ENCODE peak calls at places on chromosomes 7 and 10, in eight cellular contexts. H is upper lobe of left lung, U is colonic mucosa, W is IMR-90, X is coronary artery, E is right cardiac atrium, Z is tibial nerve, Y is OCI-LY7. I is an unnamed sample.
A peak's percentile ranks its signal among the peaks of the same experiment; 100 is the strongest.

GRCh38 chr10:123395906-123396305 is 241.7 kb downstream of the BUB3 start:
- DNase-seq in X (no peak), H (no peak), Z (no peak), Y (no peak), U (no peak), E (no peak), W (no peak), I (no peak)

GRCh38 chr10:70758757-70759514 is 26.2 kb downstream of the TBATA start:
- DNase-seq in E (peak; percentile 79), W (peak; percentile 66), Z (peak; percentile 64), Y (peak; percentile 78), X (no peak), U (peak; percentile 74), H (peak; percentile 55), I (peak; percentile 72)

GRCh38 chr7:1460757-1461639 is 1.7 kb upstream of the MICALL2 start:
- DNase-seq in W (peak; percentile 34), H (peak; percentile 70), Z (peak; percentile 33), E (peak; percentile 88), Y (no peak), U (peak; percentile 90), X (peak; percentile 87), I (no peak)

GRCh38 chr7:136229819-136230609 is 252.9 kb upstream of the MTPN start:
- DNase-seq in Z (no peak), E (no peak), H (no peak), Y (no peak), W (no peak), X (no peak), U (no peak), I (no peak)

GRCh38 chr10:20984632-20985031 is 87.5 kb upstream of the NEBL start:
- DNase-seq in Y (no peak), Z (no peak), W (no peak), E (no peak), H (no peak), X (no peak), U (no peak), I (no peak)

GRCh38 chr10:109624939-109625338 is 298.4 kb downstream of the XPNPEP1 start:
- DNase-seq in U (no peak), Y (no peak), X (no peak), E (no peak), H (no peak), Z (no peak), W (no peak), I (no peak)

GRCh38 chr7:122626785-122627184 is 72.1 kb downstream of the RNF133 start:
- DNase-seq in W (no peak), E (no peak), U (no peak), Z (no peak), X (no peak), Y (no peak), H (peak; percentile 22), I (no peak)

GRCh38 chr10:116444527-116445142 is 17.0 kb downstream of the PNLIPRP3 start:
- DNase-seq in X (no peak), H (no peak), Z (no peak), U (peak; percentile 23), W (peak; percentile 31), Y (peak; percentile 31), E (no peak), I (no peak)

GRCh38 chr7:10802011-10802410 is 171.7 kb upstream of the PHF14 start:
- DNase-seq in X (no peak), Z (no peak), U (no peak), Y (no peak), E (no peak), H (no peak), W (no peak), I (no peak)

GRCh38 chr10:2335626-2336025 is 598.3 kb upstream of the ADARB2 start:
- DNase-seq in E (no peak), Y (no peak), Z (no peak), X (no peak), U (no peak), W (no peak), H (no peak), I (no peak)

GRCh38 chr10:26290236-26290635 is 73.7 kb downstream of the GAD2 start:
- DNase-seq in Y (no peak), Z (no peak), W (no peak), X (no peak), H (no peak), E (no peak), U (no peak), I (no peak)

GRCh38 chr10:124498071-124498470 is 36.4 kb downstream of the LHPP start:
- DNase-seq in Y (no peak), X (no peak), Z (no peak), U (no peak), H (no peak), E (no peak), W (no peak), I (no peak)

GRCh38 chr7:79934727-79935126 is 199.9 kb upstream of the GNAI1 start:
- DNase-seq in E (no peak), H (no peak), W (no peak), Y (no peak), U (no peak), X (no peak), Z (no peak), I (no peak)

GRCh38 chr7:158469396-158470051 is 118.1 kb downstream of the PTPRN2 start:
- DNase-seq in Z (no peak), Y (no peak), E (no peak), H (no peak), U (no peak), X (no peak), W (no peak), I (no peak)

DNA sequence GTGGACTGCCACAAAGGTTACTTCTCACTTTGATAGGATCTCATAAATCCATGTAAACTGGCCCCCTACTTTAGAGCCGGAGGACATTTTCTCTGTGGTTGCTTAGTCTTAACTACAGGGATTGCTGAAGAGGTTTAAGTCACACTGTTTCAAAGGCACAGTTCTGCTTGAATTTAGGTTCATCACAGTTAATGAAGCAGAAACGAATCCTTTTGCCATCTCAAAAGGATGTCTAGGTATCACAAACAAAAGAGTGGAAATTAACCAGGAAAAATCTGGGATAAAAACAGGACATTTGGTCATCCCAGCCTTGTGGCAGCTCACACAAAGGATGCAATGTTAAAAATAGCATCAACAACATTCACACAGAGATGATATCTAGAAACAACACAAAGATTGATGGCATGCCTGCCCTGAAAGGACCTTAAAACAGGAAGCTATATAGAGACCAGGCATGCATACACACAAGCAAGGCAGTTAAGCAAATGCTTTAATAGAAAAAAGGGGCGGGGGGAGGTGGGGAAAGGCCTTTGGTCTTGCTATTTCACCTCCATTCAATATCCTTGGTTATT is 74.0 kb downstream of the DOCK4 start:
- DNase-seq in W (no peak), Z (no peak), X (no peak), H (no peak), Y (no peak), E (no peak), U (no peak), I (no peak)
- H3K27ac ChIP-seq in W (no peak overlapping the region), Z (peak overlapping the region; percentile 63), X (peak overlapping the region; percentile 11), H (no peak overlapping the region), Y (no peak overlapping the region), E (peak overlapping the region; percentile 14), U (no peak overlapping the region), I (peak overlapping the region; percentile 85)

DNA sequence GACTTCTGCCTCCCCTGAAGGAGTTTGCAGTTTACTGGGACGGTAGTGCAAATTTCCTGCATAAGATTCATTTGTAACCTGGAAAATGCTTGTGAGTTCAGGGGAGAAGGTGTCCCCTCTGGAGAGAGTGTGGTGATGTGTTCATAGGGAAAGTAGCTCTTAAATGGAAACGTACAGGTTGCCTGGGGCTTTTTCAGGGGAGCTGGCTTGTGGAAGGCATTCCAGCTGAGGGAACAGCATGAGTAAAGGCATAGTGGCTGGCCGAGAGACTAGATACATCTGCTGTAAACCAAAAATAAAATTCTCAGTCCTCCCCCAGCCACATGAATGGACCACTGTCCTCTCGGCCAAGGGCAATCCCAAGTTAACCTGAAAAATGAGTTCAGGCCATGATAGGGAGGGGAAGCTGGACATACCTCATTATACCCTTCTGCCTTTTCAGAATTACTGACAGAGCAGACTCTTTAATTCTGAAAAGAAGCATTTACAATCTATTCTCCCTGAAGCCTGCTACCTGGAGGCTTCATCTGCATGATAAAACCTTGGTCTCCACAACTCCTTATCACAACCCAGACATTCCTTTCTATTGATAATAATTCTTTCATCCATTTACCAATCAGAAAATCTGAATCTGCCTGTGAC is 123.7 kb downstream of the GALNT17 start:
- DNase-seq in U (no peak), H (no peak), E (no peak), Y (no peak), Z (no peak), X (no peak), W (no peak), I (no peak)
- H3K27ac ChIP-seq in U (no peak overlapping the region), H (no peak overlapping the region), E (no peak overlapping the region), Y (no peak overlapping the region), Z (no peak overlapping the region), X (no peak overlapping the region), W (no peak overlapping the region), I (no peak overlapping the region)

GRCh38 chr7:39609462-39610149 is 13.8 kb upstream of the RALA start:
- DNase-seq in E (peak; percentile 73), Y (no peak), X (no peak), Z (no peak), W (no peak), H (no peak), U (no peak), I (no peak)
- H3K27ac ChIP-seq in E (peak overlapping the region; percentile 32), Y (no peak overlapping the region), X (no peak overlapping the region), Z (peak overlapping the region; percentile 72), W (peak overlapping the region; percentile 83), H (peak overlapping the region; percentile 72), U (no peak overlapping the region), I (no peak overlapping the region)

DNA sequence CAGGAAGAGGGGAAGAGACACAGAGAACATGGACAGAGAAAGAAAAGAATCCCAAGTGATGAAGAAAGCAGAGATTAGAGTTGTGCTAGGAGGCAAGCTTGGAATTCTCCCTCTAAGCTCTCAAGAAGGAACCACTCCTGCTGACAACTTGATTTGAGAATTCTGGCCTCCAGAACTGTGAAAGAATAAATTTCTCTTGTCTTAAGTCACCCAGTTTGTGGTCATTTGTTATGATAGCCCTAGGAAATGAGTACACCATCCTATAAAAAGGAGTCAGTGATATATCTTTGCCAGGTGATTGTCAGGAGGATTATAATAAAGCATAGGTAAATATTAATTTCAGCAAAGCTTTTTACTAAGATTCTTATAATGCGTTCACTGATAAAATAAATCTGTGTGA is 82.7 kb upstream of the TFEC start:
- DNase-seq in X (no peak), E (no peak), Z (no peak), W (no peak), Y (no peak), H (no peak), U (no peak), I (no peak)
- H3K27ac ChIP-seq in X (no peak overlapping the region), E (no peak overlapping the region), Z (no peak overlapping the region), W (no peak overlapping the region), Y (no peak overlapping the region), H (no peak overlapping the region), U (no peak overlapping the region), I (no peak overlapping the region)

GRCh38 chr7:35802649-35803048 is 1.8 kb downstream of the SEPTIN7 start:
- DNase-seq in Z (no peak), Y (peak; percentile 44), E (no peak), H (no peak), W (peak; percentile 15), U (peak; percentile 18), X (no peak), I (no peak)
- H3K27ac ChIP-seq in Z (peak overlapping the region; percentile 96), Y (peak overlapping the region; percentile 90), E (no peak overlapping the region), H (peak overlapping the region; percentile 98), W (peak overlapping the region; percentile 68), U (no peak overlapping the region), X (peak overlapping the region; percentile 95), I (peak overlapping the region; percentile 99)

GRCh38 chr10:33134011-33134751 is 176.2 kb upstream of the ITGB1 start:
- DNase-seq in U (peak; percentile 78), Y (no peak), E (no peak), X (no peak), Z (no peak), H (peak; percentile 94), W (peak; percentile 88), I (no peak)
- H3K27ac ChIP-seq in U (peak overlapping the region; percentile 54), Y (no peak overlapping the region), E (no peak overlapping the region), X (peak overlapping the region; percentile 62), Z (no peak overlapping the region), H (peak overlapping the region; percentile 49), W (no peak overlapping the region), I (no peak overlapping the region)

I was measured in substantia nigra.